ENCODE peak calls at places on chromosomes 5 and 9, in ten cellular contexts. E is kidney, B is ovary, Z is adrenal gland, W is fibroblast of the aortic adventitia, O is cardiac muscle cell, C is left ventricle myocardium inferior, M is endodermal cell, L is GM13976, G is endothelial cell. Y is an unnamed sample.

GRCh38 chr9:82082563-82082962 is 94.0 kb downstream of the SPATA31D1 start:
- DNase-seq in E (no peak), B (no peak), Z (no peak), W (no peak), O (no peak), C (no peak), M (no peak), L (no peak), G (no peak), Y (no peak)

GRCh38 chr9:94758031-94758430 is 31.5 kb downstream of the AOPEP start:
- DNase-seq in E (no peak), B (no peak), Z (no peak), W (no peak), O (no peak), C (no peak), M (no peak), L (no peak), G (no peak), Y (no peak)

GRCh38 chr9:79674052-79674777 is 102.5 kb downstream of the TLE4 start:
- DNase-seq in E (no peak), B (no peak), Z (no peak), W (no peak), O (no peak), C (no peak), M (no peak), L (no peak), G (no peak), Y (no peak)

GRCh38 chr9:34991833-34992375 is 2.4 kb downstream of the DNAJB5 start:
- DNase-seq in E (no peak), B (peak), Z (peak), W (no peak), O (peak), C (peak), M (peak), L (peak), G (no peak), Y (peak)

GRCh38 chr9:81588148-81588874 is 101.0 kb downstream of the TLE1 start:
- DNase-seq in E (peak), B (no peak), Z (peak), W (peak), O (no peak), C (no peak), M (no peak), L (no peak), G (no peak), Y (no peak)

GRCh38 chr5:17218353-17219005 is 1.0 kb downstream of the BASP1 start:
- DNase-seq in E (peak), B (peak), Z (no peak), W (peak), O (peak), C (peak), M (peak), L (peak), G (peak), Y (no peak)

GRCh38 chr5:97231025-97231636 is 48.1 kb upstream of the RIOK2 start:
- DNase-seq in E (no peak), B (no peak), Z (peak), W (peak), O (peak), C (no peak), M (peak), L (peak), G (peak), Y (no peak)

GRCh38 chr5:38871790-38872551 is 26.2 kb downstream of the OSMR start:
- DNase-seq in E (no peak), B (no peak), Z (peak), W (peak), O (no peak), C (no peak), M (no peak), L (no peak), G (no peak), Y (no peak)

GRCh38 chr5:43110606-43111170 is 10.0 kb upstream of the ZNF131 start:
- DNase-seq in E (no peak), B (no peak), Z (no peak), W (no peak), O (no peak), C (no peak), M (peak), L (no peak), G (peak), Y (peak)

GRCh38 chr9:88187631-88188030 is 49.4 kb upstream of the SPATA31C2 start:
- DNase-seq in E (no peak), B (no peak), Z (no peak), W (peak), O (no peak), C (no peak), M (no peak), L (no peak), G (no peak), Y (no peak)

GRCh38 chr5:68086857-68087256 is 128.7 kb upstream of the PIK3R1 start:
- DNase-seq in E (no peak), B (no peak), Z (peak), W (peak), O (no peak), C (peak), M (no peak), L (no peak), G (no peak), Y (no peak)

GRCh38 chr5:90434116-90434714 is 24.7 kb upstream of the CETN3 start:
- DNase-seq in E (no peak), B (no peak), Z (no peak), W (peak), O (peak), C (no peak), M (peak), L (no peak), G (peak), Y (peak)

GRCh38 chr5:42242829-42243485 is 180.3 kb upstream of the GHR start:
- DNase-seq in E (no peak), B (no peak), Z (no peak), W (no peak), O (no peak), C (no peak), M (no peak), L (no peak), G (no peak), Y (no peak)

GRCh38 chr5:122192883-122193496 is 63.6 kb downstream of the ZNF474 start:
- DNase-seq in E (no peak), B (no peak), Z (peak), W (peak), O (peak), C (no peak), M (peak), L (peak), G (peak), Y (no peak)

GRCh38 chr5:74660146-74660545 is 19.6 kb upstream of the ENC1 start:
- DNase-seq in E (no peak), B (no peak), Z (no peak), W (no peak), O (no peak), C (no peak), M (no peak), L (no peak), G (no peak), Y (no peak)

GRCh38 chr5:81400375-81400774 is 6.4 kb upstream of the ACOT12 start:
- DNase-seq in E (no peak), B (no peak), Z (no peak), W (no peak), O (no peak), C (no peak), M (no peak), L (no peak), G (no peak), Y (no peak)

GRCh38 chr9:89603629-89604462 is 966 bp upstream of the GADD45G start:
- DNase-seq in E (peak), B (peak), Z (peak), W (peak), O (peak), C (peak), M (peak), L (peak), G (peak), Y (peak)

GRCh38 chr9:715743-716400 is 125.6 kb upstream of the DMRT1 start:
- DNase-seq in E (no peak), B (no peak), Z (no peak), W (peak), O (no peak), C (no peak), M (no peak), L (no peak), G (no peak), Y (no peak)

GRCh38 chr9:137582286-137582860 is 3.6 kb upstream of the DPH7 start:
- DNase-seq in E (peak), B (no peak), Z (peak), W (no peak), O (peak), C (no peak), M (peak), L (no peak), G (no peak), Y (peak)

GRCh38 chr5:151718168-151718567 is 31.5 kb upstream of the SPARC start:
- DNase-seq in E (no peak), B (no peak), Z (no peak), W (peak), O (no peak), C (no peak), M (peak), L (no peak), G (no peak), Y (no peak)

GRCh38 chr5:63820557-63820956 is 141.7 kb downstream of the HTR1A start:
- DNase-seq in E (no peak), B (no peak), Z (no peak), W (no peak), O (peak), C (no peak), M (no peak), L (no peak), G (no peak), Y (no peak)

GRCh38 chr5:107502711-107503110 is 168.0 kb downstream of the EFNA5 start:
- DNase-seq in E (no peak), B (no peak), Z (no peak), W (no peak), O (no peak), C (no peak), M (no peak), L (no peak), G (no peak), Y (peak)

GRCh38 chr5:114249838-114250237 is 112.0 kb upstream of the KCNN2 start:
- DNase-seq in E (no peak), B (no peak), Z (no peak), W (peak), O (no peak), C (no peak), M (no peak), L (no peak), G (no peak), Y (no peak)

GRCh38 chr5:150297934-150298595 is 4.6 kb downstream of the ARSI start:
- DNase-seq in E (no peak), B (no peak), Z (no peak), W (no peak), O (no peak), C (no peak), M (no peak), L (no peak), G (no peak), Y (no peak)

GRCh38 chr9:124206391-124206790 is 51.4 kb upstream of the NEK6 start:
- DNase-seq in E (no peak), B (no peak), Z (no peak), W (no peak), O (no peak), C (no peak), M (peak), L (no peak), G (no peak), Y (no peak)

GRCh38 chr9:112000743-112001142 is 104.1 kb downstream of the UGCG start:
- DNase-seq in E (no peak), B (no peak), Z (no peak), W (no peak), O (no peak), C (no peak), M (peak), L (no peak), G (no peak), Y (no peak)

GRCh38 chr5:140214831-140215230 is 39.8 kb downstream of the CYSTM1 start:
- DNase-seq in E (no peak), B (no peak), Z (no peak), W (peak), O (no peak), C (no peak), M (no peak), L (no peak), G (no peak), Y (no peak)

GRCh38 chr9:105832311-105832710 is 138.0 kb downstream of the TMEM38B start:
- DNase-seq in E (no peak), B (no peak), Z (no peak), W (no peak), O (no peak), C (no peak), M (no peak), L (no peak), G (no peak), Y (no peak)

GRCh38 chr5:14665110-14665822 is 748 bp downstream of the OTULIN start:
- DNase-seq in E (no peak), B (no peak), Z (no peak), W (no peak), O (peak), C (peak), M (peak), L (no peak), G (peak), Y (no peak)

GRCh38 chr5:180090098-180090768 is 18.7 kb upstream of the RNF130 start:
- DNase-seq in E (peak), B (peak), Z (peak), W (peak), O (peak), C (peak), M (peak), L (peak), G (peak), Y (peak)

DNA sequence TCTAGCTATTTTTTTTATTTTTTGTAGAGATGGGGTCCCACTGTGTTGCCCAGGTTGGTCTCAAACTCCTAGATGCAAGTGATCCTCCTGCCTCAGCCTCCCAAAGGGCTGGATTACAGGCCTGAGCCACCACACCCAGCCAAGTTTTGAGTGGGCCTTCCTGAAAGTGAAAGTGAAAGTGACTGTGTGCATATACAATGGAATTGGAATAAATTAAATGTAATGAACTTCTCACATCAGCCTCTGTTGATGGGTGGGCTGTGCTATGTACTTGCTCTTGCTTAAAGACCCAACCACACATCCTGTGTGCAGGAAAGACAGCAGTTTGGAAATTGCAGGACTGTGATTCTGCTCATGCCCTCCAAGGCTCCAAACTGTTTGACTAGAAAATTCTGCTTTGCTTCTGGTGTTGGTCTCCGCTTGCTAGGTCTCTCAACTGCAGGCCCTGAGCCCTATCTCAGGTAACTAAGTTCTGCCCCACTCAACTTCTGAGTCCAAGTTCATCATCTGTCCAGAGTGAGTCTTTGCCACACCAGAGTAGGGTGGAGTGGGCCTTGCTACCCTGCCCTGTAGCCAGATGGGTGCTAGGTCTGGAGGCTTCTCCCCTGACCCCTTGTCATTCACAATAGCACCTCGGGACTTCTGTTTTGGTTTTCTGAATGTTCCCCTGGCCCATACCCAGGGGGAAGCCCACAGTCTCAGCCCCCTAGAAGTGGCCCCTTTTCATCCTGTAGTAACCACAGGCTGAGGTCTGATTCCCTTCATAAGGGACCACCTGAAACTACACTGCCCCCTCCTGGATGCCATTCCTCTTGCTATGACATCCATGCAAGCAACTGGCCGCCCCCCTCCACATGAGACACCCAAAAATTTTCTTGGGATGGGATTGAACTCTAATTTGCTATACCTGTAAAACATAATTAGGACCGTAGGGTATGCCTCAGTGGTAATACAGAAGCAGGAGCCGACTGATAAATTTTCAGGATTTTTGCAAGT is 36.5 kb upstream of the RAD23B start:
- DNase-seq in E (no peak), B (no peak), Z (no peak), W (no peak), O (peak), C (no peak), M (peak), L (no peak), G (peak), Y (no peak)
- TF ChIP-seq CTCF in E (no peak), B (no peak), Z (no peak), W (no peak), O (peak), C (no peak), M (peak), L (no peak), G (peak), Y (no peak)

DNA sequence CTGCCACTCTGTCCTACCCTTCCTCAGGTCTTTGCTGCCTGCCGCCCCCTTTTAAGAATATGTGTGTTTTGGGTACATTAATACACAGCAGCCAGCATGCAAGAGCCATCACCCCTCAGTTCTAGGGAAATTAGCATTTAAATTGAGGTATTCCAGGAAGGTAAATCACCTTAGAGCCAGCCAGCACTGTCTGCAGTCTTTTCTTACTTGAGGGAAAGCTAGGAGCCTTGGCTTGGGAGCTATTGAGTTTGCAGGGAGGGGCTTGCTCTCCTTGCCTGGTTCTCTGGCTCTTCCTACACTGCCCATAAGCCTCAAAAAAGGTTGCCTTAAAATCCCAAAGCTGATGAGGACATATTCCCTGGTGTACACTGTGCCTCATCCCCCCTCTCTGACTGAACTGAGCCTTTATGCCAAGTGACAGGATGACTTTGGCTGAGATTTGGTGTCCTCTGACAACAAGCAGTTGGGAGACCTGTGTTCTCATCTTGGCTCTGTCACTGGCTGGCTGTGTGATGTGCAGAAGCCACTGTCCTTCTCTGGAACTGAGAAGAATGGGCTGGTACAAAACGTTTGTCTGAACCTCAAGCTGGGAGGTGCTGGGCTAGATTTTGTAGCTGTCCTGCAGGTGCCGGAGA is 54.1 kb downstream of the TRIM32 start:
- DNase-seq in E (no peak), B (no peak), Z (no peak), W (no peak), O (no peak), C (no peak), M (peak), L (no peak), G (no peak), Y (no peak)
- TF ChIP-seq CTCF in E (no peak), B (no peak), Z (no peak), W (no peak), O (no peak), C (no peak), M (no peak), L (no peak), G (no peak), Y (no peak)

DNA sequence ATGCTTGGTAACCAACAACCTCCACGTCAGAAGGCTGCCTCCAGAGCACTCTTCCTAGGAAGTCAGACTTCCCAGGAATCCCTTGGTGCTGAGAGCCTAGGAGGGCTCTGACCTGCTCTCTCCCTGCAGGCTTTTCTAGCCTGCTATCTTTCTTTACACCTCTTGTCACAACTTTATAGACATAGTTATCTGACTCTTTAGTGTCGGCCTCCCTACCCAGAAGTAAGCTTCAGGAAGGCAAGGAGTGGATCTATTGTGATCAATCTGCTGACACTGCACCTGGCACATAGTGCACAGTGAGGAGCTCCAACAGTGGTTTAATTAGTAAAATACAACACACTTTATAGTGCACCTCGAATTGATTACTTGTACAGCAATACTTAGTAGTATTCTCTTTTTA is 2.3 kb downstream of the AFAP1L1 start:
- DNase-seq in E (no peak), B (no peak), Z (no peak), W (no peak), O (peak), C (no peak), M (no peak), L (no peak), G (no peak), Y (no peak)
- TF ChIP-seq CTCF in E (no peak), B (no peak), Z (no peak), W (no peak), O (no peak), C (no peak), M (no peak), L (no peak), G (no peak), Y (no peak)

DNA sequence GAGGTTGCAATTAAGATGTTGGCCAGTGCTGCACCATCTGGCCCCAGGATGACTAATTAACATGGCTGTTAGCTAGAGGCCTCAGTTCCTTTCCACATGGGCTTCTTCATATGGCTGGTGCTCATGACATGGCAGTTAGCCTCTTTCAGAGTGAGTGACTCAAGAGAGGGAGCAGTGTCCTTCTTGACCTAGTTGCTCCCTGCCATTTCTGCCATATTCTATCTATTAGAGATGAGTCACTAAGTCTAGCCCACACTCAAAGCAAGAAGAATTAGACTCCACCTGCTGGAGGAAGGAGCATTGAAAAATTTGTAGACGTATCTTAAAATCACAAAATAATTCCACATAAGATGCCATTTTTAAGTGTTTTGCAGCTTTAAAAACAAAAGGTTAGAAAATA is 651.2 kb upstream of the CCNG1 start:
- DNase-seq in E (no peak), B (no peak), Z (no peak), W (no peak), O (no peak), C (no peak), M (no peak), L (no peak), G (no peak), Y (peak)
- TF ChIP-seq CTCF in E (no peak), B (no peak), Z (no peak), W (no peak), O (no peak), C (no peak), M (peak), L (no peak), G (no peak), Y (no peak)

Y was measured in glutamatergic neuron.